ENCODE peak calls at places on chromosomes 6 and 20, in four cellular contexts. I is A549, U is spleen, C is transverse colon. M is an unnamed sample.

GRCh38 chr6:106192824-106193223 is 106.7 kb downstream of the PRDM1 start:
- DNase-seq in U (no peak), I (no peak), C (no peak), M (no peak)

GRCh38 chr6:150202404-150202803 is 59.6 kb downstream of the PPP1R14C start:
- DNase-seq in I (no peak), C (peak), U (peak), M (no peak)

GRCh38 chr6:34709386-34709785 is 12.8 kb upstream of the ILRUN start:
- DNase-seq in C (peak), I (no peak), U (peak), M (peak)

GRCh38 chr6:112470950-112471349 is 123.8 kb downstream of the RFPL4B start:
- DNase-seq in C (no peak), U (no peak), I (no peak), M (no peak)

GRCh38 chr20:57092112-57092899 is 174.1 kb downstream of the BMP7 start:
- DNase-seq in C (peak), I (peak), U (peak), M (peak)

GRCh38 chr20:8020314-8021079 is 936 bp upstream of the TMX4 start:
- DNase-seq in I (no peak), C (no peak), U (no peak), M (peak)

GRCh38 chr20:62523473-62524203 is 47.8 kb upstream of the GATA5 start:
- DNase-seq in C (no peak), I (no peak), U (no peak), M (peak)

GRCh38 chr20:416950-417800 is 9.1 kb downstream of the RBCK1 start:
- DNase-seq in U (peak), C (no peak), I (no peak), M (no peak)

GRCh38 chr20:49762940-49763766 is 49.5 kb upstream of the B4GALT5 start:
- DNase-seq in C (no peak), I (no peak), U (no peak), M (no peak)

GRCh38 chr6:5203571-5203970 is 57.2 kb downstream of the LYRM4 start:
- DNase-seq in I (no peak), U (no peak), C (no peak), M (no peak)

GRCh38 chr20:38350879-38351775 is 4.8 kb downstream of the LBP start:
- DNase-seq in U (no peak), I (no peak), C (no peak), M (no peak)

GRCh38 chr20:50230184-50230583 is 39.6 kb downstream of the CEBPB start:
- DNase-seq in I (no peak), C (no peak), U (no peak), M (no peak)

GRCh38 chr20:13554076-13554475 is 84.7 kb downstream of the TASP1 start:
- DNase-seq in I (no peak), U (no peak), C (no peak), M (no peak)

GRCh38 chr6:120913519-120913918 is 420.8 kb downstream of the TBC1D32 start:
- DNase-seq in U (no peak), C (no peak), I (no peak), M (no peak)

GRCh38 chr6:34955447-34955846 is 66.4 kb downstream of the ANKS1A start:
- DNase-seq in I (no peak), U (no peak), C (no peak), M (no peak)

GRCh38 chr6:84547341-84547794 is 217.0 kb downstream of the TBX18 start:
- DNase-seq in I (no peak), C (no peak), U (no peak), M (peak)

GRCh38 chr6:27565839-27566779 is 93.2 kb upstream of the ZNF184 start:
- DNase-seq in I (peak), C (no peak), U (no peak), M (peak)

GRCh38 chr6:123794190-123794589 is 9.5 kb upstream of the NKAIN2 start:
- DNase-seq in I (no peak), U (no peak), C (no peak), M (no peak)

GRCh38 chr20:63627700-63628245 is 872 bp upstream of the GMEB2 start:
- DNase-seq in I (no peak), U (peak), C (no peak), M (no peak)

GRCh38 chr20:63625771-63626423 is 1.0 kb downstream of the GMEB2 start:
- DNase-seq in I (peak), C (peak), U (peak), M (peak)

GRCh38 chr20:63628246-63628975 is 1.5 kb upstream of the GMEB2 start:
- DNase-seq in I (peak), U (peak), C (peak), M (peak)

GRCh38 chr20:63626424-63627128 is at the start of gene GMEB2:
- DNase-seq in C (peak), I (no peak), U (peak), M (peak)

GRCh38 chr20:63627129-63627699 is 313 bp upstream of the GMEB2 start:
- DNase-seq in U (peak), C (peak), I (peak), M (peak)
- TF ChIP-seq POLR2A in U (peak), C (peak), I (peak), M (peak)

GRCh38 chr6:42938987-42939809 is 9.9 kb downstream of the CNPY3 start:
- DNase-seq in C (no peak), U (no peak), I (no peak), M (no peak)
- TF ChIP-seq POLR2A in C (no peak), U (no peak), I (no peak), M (no peak)

GRCh38 chr6:110902091-110902490 is 27.5 kb downstream of the AMD1 start:
- DNase-seq in I (no peak), C (no peak), U (no peak), M (no peak)
- TF ChIP-seq POLR2A in I (no peak), C (no peak), U (no peak), M (no peak)

DNA sequence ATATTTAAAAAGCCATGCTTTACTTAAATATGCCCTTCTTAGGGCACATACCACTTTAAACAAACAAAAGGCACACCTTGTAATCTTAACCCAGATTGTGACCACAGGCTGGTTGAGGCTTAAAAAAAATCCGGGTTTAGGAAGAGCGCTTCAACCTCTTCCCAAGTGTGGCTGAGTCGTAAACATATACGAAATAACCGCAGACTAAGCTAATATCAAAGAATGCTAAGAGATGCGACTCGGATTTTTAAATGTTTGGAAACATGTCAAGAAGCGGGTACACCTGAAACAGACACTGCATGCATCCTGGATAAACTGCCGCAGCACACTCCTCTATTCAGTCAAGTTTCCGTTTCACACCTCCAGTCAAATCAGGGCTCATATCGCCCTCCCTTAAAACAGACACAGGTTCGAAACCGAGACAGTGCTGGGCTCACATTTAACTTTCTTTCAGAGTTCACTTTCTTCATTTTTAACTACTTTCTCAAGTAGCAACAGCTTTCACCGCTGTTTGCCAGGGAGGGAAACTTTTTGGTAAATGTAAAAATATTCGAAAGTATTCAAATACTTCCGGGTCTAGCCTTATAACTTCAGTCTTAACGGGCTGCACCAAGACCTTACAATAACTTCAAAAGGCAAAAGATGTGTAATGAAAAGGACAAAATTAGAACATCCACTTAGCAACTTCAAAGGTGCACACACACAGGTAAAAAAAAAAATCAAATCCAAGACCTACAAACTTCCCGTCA is 1.3 kb downstream of the DEK start:
- DNase-seq in C (no peak), U (no peak), I (peak), M (peak)
- TF ChIP-seq POLR2A in C (no peak), U (no peak), I (no peak), M (peak)

GRCh38 chr6:122788663-122789062 is 395 bp upstream of the SMPDL3A start:
- DNase-seq in I (no peak), C (no peak), U (no peak), M (no peak)

GRCh38 chr6:122788208-122788607 is 850 bp upstream of the SMPDL3A start:
- DNase-seq in I (no peak), U (no peak), C (no peak), M (no peak)

GRCh38 chr6:122790740-122791679 is 2.0 kb downstream of the SMPDL3A start:
- DNase-seq in U (no peak), C (no peak), I (no peak), M (no peak)

GRCh38 chr6:122789862-122790739 is 1.0 kb downstream of the SMPDL3A start:
- DNase-seq in I (no peak), C (no peak), U (peak), M (no peak)

GRCh38 chr6:122789078-122789861 is at the start of gene SMPDL3A:
- DNase-seq in C (peak), U (peak), I (peak), M (peak)
- TF ChIP-seq POLR2A in C (peak), U (no peak), I (peak), M (no peak)

GRCh38 chr6:108846628-108847027 is 1.6 kb upstream of the ARMC2 start:
- DNase-seq in C (no peak), I (no peak), U (no peak), M (no peak)

GRCh38 chr6:108847738-108848115 is 495 bp upstream of the ARMC2 start:
- DNase-seq in U (no peak), C (no peak), I (no peak), M (no peak)

GRCh38 chr6:108850669-108851467 is 2.6 kb downstream of the ARMC2 start:
- DNase-seq in U (peak), I (no peak), C (no peak), M (no peak)

GRCh38 chr6:108844632-108845031 is 3.6 kb upstream of the ARMC2 start:
- DNase-seq in C (no peak), I (no peak), U (no peak), M (no peak)

DNA sequence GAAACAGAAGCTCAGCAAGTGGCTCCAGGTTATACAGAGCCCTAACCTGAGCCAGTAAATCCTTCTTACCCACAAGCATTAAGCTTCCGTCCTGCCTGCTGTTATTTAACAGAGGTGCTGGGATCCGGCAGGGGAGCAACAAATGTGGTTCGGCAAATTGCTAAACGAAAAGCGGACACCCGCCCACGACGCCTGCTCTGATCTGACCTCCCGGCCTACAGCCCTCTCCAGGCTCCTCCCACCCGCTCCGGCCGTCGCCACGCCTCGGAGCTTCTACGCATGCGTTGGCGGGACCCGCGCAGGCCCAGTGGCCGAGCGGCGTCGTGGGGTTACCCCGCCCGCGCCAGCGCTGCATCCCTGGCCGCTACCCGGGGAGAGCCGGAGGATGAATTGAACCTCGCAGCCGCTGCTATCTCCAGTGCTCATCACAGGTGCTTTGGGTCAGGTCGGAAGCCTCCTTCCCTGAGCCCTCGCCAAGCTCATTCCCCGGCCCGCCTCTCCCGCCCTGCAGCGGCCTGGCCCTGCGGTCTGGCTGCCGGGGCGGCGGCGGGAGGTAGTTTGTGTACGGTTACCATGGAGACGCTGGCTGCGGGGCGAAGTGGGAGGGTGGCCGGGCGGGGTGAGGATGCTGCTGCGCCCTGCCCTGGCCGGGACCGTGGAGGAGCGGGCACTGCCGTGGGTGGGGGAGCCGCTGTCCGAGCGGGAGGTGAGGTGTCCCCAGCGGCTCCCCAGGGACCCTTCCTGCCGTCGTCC is at the start of gene ARMC2:
- DNase-seq in C (peak), I (peak), U (peak), M (peak)
- TF ChIP-seq POLR2A in C (peak), I (peak), U (no peak), M (peak)

DNA sequence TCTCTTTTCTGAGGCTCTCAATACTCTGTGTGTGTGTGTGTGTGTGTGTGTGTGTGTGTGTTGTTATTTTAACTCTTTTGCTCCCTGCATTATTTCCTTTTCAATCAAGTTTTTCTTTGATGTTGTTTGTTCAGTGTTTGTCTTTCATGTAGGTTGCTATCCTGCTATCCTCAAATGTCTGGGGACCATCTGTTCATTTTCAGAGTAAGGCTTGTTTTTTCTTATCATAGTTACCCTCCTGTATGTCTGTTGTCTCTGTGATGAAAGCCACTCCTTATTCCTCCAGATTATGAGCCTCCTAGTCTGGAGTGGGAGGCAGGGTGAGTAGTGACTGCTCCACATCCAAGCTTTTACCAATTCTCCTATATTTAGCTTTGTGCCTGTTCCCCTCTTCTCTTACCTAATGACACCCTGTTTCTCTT is 9.2 kb downstream of the ENPP3 start:
- DNase-seq in U (no peak), C (no peak), I (no peak), M (peak)
- TF ChIP-seq POLR2A in U (no peak), C (no peak), I (no peak), M (peak)

DNA sequence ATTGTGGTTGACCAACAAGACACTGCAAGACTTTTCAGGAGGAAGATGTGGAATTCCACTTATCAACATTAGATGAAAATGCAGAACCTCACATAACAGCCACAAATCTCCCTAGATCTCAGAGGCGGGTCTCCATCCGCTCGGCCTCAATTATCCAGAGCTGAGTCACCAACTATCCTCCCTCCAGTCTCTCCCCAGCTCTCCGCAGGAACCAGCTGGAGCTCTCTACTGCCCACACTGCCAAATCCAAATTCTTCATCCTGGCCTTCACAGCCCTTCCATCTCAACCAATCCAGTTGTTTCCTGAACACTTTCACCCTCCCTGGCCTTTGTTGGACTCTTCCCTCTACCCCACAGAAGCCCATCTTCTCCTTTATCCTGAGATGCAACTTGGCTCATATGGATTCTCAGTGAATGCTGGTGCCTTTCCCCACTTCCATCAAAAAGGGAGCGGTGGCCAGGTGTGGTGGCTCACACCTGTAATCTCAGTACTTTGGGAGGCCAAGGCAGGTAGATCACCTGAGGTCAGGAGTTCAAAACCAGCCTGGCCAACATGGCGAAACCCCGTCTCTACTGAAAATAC is 3.5 kb upstream of the TGIF2 start:
- DNase-seq in I (no peak), C (no peak), U (no peak), M (no peak)
- TF ChIP-seq POLR2A in I (no peak), C (no peak), U (no peak), M (no peak)

GRCh38 chr20:44495802-44496481 is 20.3 kb downstream of the TTPAL start:
- DNase-seq in C (no peak), I (peak), U (no peak), M (peak)
- TF ChIP-seq POLR2A in C (no peak), I (no peak), U (no peak), M (no peak)

GRCh38 chr6:32853541-32854375 is at the start of the genes PSMB9 and TAP1:
- DNase-seq in U (peak), C (peak), I (peak), M (peak)
- TF ChIP-seq POLR2A in U (peak), C (peak), I (peak), M (peak)

M was measured in erythroblast.